ENCODE peak calls at places on chromosomes 13 and 19, in seven cellular contexts. B, P, S, F, Q, T and A are unnamed samples.

GRCh38 chr13:28129911-28130693 is 8.2 kb upstream of the PAN3 start:
- DNase-seq in F (peak; percentile 12), S (no peak), Q (no peak), T (no peak), B (no peak), P (no peak), A (no peak)

GRCh38 chr19:28504727-28505126 is 708.2 kb downstream of the UQCRFS1 start:
- DNase-seq in B (no peak), Q (no peak), S (no peak), P (no peak), F (no peak), T (no peak), A (no peak)

GRCh38 chr19:56333506-56333905 is 18.9 kb upstream of the ZSCAN5A start:
- DNase-seq in T (peak; percentile 35), Q (peak; percentile 33), S (peak; percentile 13), B (no peak), P (peak; percentile 75), F (peak; percentile 78), A (peak; percentile 65)

GRCh38 chr13:98978280-98978679 is 416 bp upstream of the DOCK9 start:
- DNase-seq in P (peak; percentile 81), F (peak; percentile 48), T (no peak), B (no peak), S (no peak), Q (no peak), A (peak; percentile 91)

GRCh38 chr19:16649734-16650133 is 10.2 kb downstream of the SMIM7 start:
- DNase-seq in Q (peak; percentile 21), F (no peak), S (no peak), B (no peak), T (no peak), P (peak; percentile 54), A (peak; percentile 24)

GRCh38 chr13:27411393-27411792 is 13.0 kb upstream of the GTF3A start:
- DNase-seq in F (no peak), T (no peak), P (no peak), B (no peak), S (no peak), Q (no peak), A (no peak)

GRCh38 chr13:33260168-33261098 is 25.1 kb downstream of the STARD13 start:
- DNase-seq in S (peak; percentile 35), B (no peak), T (no peak), F (peak; percentile 66), Q (peak; percentile 19), P (peak; percentile 29), A (no peak)

GRCh38 chr19:13819242-13819641 is 24.0 kb downstream of the ZSWIM4 start:
- DNase-seq in T (no peak), Q (no peak), B (no peak), P (no peak), F (no peak), S (no peak), A (no peak)

GRCh38 chr13:99634672-99635071 is 133.4 kb downstream of the TM9SF2 start:
- DNase-seq in T (no peak), S (no peak), P (no peak), F (no peak), Q (no peak), B (no peak), A (no peak)

GRCh38 chr19:3983936-3984583 is 1.2 kb downstream of the EEF2 start:
- DNase-seq in B (peak; percentile 36), S (no peak), T (no peak), P (peak; percentile 88), F (peak; percentile 56), Q (peak; percentile 39), A (peak; percentile 66)

GRCh38 chr19:34432797-34433196 is 4.6 kb downstream of the UBA2 start:
- DNase-seq in B (no peak), F (peak; percentile 57), P (no peak), Q (no peak), T (no peak), S (peak; percentile 5), A (peak; percentile 20)

GRCh38 chr19:41919948-41920712 is 8.1 kb downstream of the ERFL start:
- DNase-seq in F (no peak), B (no peak), P (peak; percentile 73), S (no peak), Q (no peak), T (no peak), A (no peak)

GRCh38 chr19:13430790-13431582 is 75.3 kb downstream of the CACNA1A start:
- DNase-seq in Q (peak; percentile 19), P (peak; percentile 76), T (no peak), F (peak; percentile 67), S (peak; percentile 50), B (peak; percentile 4), A (peak; percentile 38)

GRCh38 chr19:29851769-29852521 is 40.2 kb downstream of the CCNE1 start:
- DNase-seq in B (no peak), T (no peak), P (no peak), S (no peak), Q (no peak), F (no peak), A (no peak)

GRCh38 chr13:59562924-59563323 is 600.8 kb downstream of the DIAPH3 start:
- DNase-seq in T (no peak), Q (no peak), B (no peak), F (no peak), P (no peak), S (no peak), A (no peak)

DNA sequence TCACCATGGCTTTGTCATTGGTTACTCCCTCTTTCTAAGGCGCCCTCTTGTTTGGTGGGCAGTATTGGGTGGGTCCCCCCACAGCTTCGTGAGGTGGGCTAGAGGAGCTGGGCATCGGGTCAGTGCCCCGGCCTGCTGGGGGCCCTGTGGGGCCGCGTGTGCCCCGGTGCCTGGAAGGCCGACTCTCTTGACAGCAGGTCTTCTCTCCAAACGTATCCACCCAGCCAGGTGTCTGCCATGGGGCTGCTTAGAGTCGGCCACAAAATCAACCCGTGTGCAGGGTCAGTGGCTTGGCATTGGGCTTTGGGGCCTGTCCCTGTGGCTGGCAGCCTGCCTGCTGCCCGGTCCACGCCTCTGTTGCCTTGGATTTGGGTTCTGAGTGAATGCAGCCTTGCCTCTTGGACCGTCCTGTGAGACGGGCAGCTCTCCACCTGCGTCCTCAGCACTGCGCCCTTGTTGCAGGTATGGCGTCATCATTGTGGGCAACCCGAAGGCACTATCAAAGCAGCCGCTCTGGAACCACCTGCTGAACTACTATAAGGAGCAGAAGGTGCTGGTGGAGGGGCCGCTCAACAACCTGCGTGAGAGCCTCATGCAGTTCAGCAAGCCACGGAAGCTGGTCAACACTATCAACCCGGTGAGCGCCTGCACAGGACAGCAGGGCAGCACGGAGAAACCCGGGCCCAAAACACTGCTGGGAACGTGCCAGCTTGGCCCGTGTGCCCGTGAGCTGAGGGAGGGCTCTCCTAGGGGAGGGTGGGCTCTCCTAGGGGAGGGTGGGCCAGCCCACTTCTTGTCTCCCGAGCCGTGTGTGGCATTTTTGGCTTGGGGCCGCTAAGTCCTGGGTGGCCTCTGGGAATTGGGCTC is 31.4 kb downstream of the UPF1 start:
- DNase-seq in S (no peak), T (no peak), Q (no peak), B (no peak), P (no peak), F (no peak), A (no peak)
- H3K4me3 ChIP-seq in S (no peak overlapping the region), T (no peak overlapping the region), Q (no peak overlapping the region), B (no peak overlapping the region), P (no peak overlapping the region), F (no peak overlapping the region), A (no peak overlapping the region)

DNA sequence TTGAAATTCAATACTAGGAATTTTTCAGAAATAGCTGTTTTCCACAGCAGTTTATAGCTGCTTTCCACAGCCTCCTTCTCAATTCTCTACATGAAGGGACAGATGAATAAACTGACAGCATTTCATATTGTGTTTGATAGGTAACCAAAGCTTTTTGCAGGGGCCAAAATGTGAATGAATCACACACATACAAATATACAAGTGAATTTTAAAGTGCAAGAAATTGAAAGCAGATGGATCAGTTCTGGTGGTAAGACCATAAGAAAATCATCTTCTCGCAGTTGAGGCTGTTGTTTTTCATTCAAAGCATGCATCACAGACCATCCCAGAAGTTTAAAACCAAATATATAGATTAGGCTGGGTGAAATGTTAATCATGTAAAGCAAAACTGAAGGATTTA is 1569.4 kb downstream of the PCDH9 start:
- DNase-seq in B (no peak), S (no peak), P (no peak), T (no peak), F (no peak), Q (no peak), A (no peak)
- H3K4me3 ChIP-seq in B (no peak overlapping the region), S (no peak overlapping the region), P (no peak overlapping the region), T (no peak overlapping the region), F (no peak overlapping the region), Q (no peak overlapping the region), A (no peak overlapping the region)

DNA sequence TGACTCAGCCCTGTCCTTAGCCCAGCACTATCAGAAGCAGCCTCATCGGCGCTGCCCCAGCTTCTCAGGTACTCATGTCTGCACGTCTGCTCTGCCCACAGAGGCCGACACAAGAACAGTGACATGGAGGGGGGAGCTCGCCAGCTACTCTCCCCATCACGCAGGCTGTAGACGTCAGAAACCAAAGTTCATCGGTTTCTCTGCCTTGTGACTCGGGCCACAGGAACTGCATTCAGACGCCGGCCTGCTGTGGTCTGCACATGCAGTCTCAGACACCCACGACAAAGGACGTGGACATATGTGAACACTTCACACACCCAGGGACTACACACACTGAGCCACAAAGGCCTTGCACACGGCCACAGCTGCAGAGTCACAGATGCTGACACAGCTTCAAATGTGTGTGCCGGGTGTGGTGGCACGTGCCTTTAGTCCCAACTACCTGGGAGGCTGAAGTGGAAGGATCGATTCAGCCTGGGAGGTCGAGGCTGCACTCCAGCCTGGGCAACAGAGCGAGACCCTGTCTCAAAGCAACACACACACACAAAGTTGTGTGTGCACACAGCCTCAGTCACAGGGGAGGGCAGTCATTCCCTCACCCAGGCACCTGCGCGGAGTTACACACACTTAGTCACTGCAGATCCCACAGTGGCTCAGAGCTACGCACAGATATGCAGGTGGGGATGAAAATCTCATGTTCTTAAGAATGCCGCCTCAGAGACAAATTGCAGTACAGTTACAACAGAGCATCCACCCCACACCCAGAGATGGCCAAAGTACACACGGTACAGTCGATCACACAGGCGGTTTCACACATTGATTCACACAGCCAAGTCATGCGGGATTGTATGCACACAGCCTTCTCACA is 4.9 kb upstream of the ZFP36 start:
- DNase-seq in B (no peak), F (peak; percentile 79), P (peak; percentile 81), T (no peak), Q (peak; percentile 45), S (no peak), A (peak; percentile 61)
- H3K4me3 ChIP-seq in B (no peak overlapping the region), F (peak overlapping the region; percentile 47), P (peak overlapping the region; percentile 72), T (no peak overlapping the region), Q (no peak overlapping the region), S (peak overlapping the region; percentile 29), A (no peak overlapping the region)

GRCh38 chr13:25135896-25136295 is 36.2 kb downstream of the AMER2 start:
- DNase-seq in Q (no peak), S (no peak), P (no peak), B (no peak), F (no peak), T (no peak), A (no peak)
- H3K4me3 ChIP-seq in Q (no peak overlapping the region), S (no peak overlapping the region), P (no peak overlapping the region), B (no peak overlapping the region), F (no peak overlapping the region), T (no peak overlapping the region), A (no peak overlapping the region)